ENCODE peak calls at places on chromosome 4, in seven cellular contexts. Q is stomach, J is upper lobe of right lung, H is astrocyte, E is K562, Y is HCT116, F is spleen. V is an unnamed sample.

GRCh38 chr4:16284050-16284449 is 57.8 kb upstream of the TAPT1 start:
- DNase-seq in Q (no peak), J (no peak), H (no peak), E (no peak), Y (no peak), F (no peak), V (no peak)

GRCh38 chr4:125833-126232 is 1.5 kb downstream of the ZNF718 start:
- DNase-seq in Q (no peak), J (no peak), H (no peak), E (peak; percentile 14), Y (no peak), F (no peak), V (no peak)

GRCh38 chr4:67885727-67886126 is 1.9 kb upstream of the TMPRSS11D start:
- DNase-seq in Q (no peak), J (no peak), H (peak; percentile 97), E (no peak), Y (peak; percentile 35), F (no peak), V (no peak)

GRCh38 chr4:114905017-114905416 is 208.4 kb downstream of the NDST4 start:
- DNase-seq in Q (no peak), J (no peak), H (no peak), E (no peak), Y (no peak), F (no peak), V (no peak)

GRCh38 chr4:80492761-80493160 is 157.2 kb downstream of the CFAP299 start:
- DNase-seq in Q (peak; percentile 37), J (no peak), H (no peak), E (peak; percentile 17), Y (no peak), F (no peak), V (no peak)

GRCh38 chr4:87306056-87306455 is 16.6 kb downstream of the HSD17B13 start:
- DNase-seq in Q (no peak), J (no peak), H (no peak), E (no peak), Y (no peak), F (no peak), V (no peak)

GRCh38 chr4:152939655-152940054 is 3.5 kb downstream of the FHDC1 start:
- DNase-seq in Q (no peak), J (no peak), H (no peak), E (no peak), Y (no peak), F (no peak), V (no peak)

GRCh38 chr4:36638273-36638811 is 356.9 kb downstream of the DTHD1 start:
- DNase-seq in Q (no peak), J (no peak), H (no peak), E (no peak), Y (no peak), F (no peak), V (no peak)

GRCh38 chr4:101118641-101119040 is 228.7 kb downstream of the PPP3CA start:
- DNase-seq in Q (no peak), J (no peak), H (no peak), E (no peak), Y (no peak), F (no peak), V (no peak)

GRCh38 chr4:172809998-172810397 is 358.6 kb upstream of the GALNT7 start:
- DNase-seq in Q (no peak), J (no peak), H (no peak), E (no peak), Y (no peak), F (no peak), V (no peak)

GRCh38 chr4:116726523-116726922 is 358.9 kb downstream of the TRAM1L1 start:
- DNase-seq in Q (no peak), J (no peak), H (no peak), E (no peak), Y (no peak), F (no peak), V (no peak)

GRCh38 chr4:150581611-150582010 is 340 bp upstream of the MAB21L2 start:
- DNase-seq in Q (no peak), J (no peak), H (peak; percentile 92), E (no peak), Y (no peak), F (no peak), V (no peak)

GRCh38 chr4:39044947-39045734 is 12.9 kb upstream of the TMEM156 start:
- DNase-seq in Q (peak; percentile 32), J (peak; percentile 75), H (no peak), E (peak; percentile 76), Y (no peak), F (peak; percentile 94), V (peak; percentile 69)

GRCh38 chr4:124887738-124888137 is 175.2 kb upstream of the ANKRD50 start:
- DNase-seq in Q (no peak), J (no peak), H (no peak), E (no peak), Y (no peak), F (no peak), V (no peak)

GRCh38 chr4:85684676-85685075 is 209.7 kb downstream of the ARHGAP24 start:
- DNase-seq in Q (no peak), J (no peak), H (no peak), E (no peak), Y (no peak), F (no peak), V (no peak)

GRCh38 chr4:85677286-85677685 is 202.3 kb downstream of the ARHGAP24 start:
- DNase-seq in Q (no peak), J (no peak), H (peak; percentile 44), E (peak; percentile 12), Y (no peak), F (no peak), V (no peak)

GRCh38 chr4:85682391-85682790 is 207.4 kb downstream of the ARHGAP24 start:
- DNase-seq in Q (no peak), J (no peak), H (no peak), E (no peak), Y (no peak), F (no peak), V (no peak)

GRCh38 chr4:85686398-85686797 is 211.4 kb downstream of the ARHGAP24 start:
- DNase-seq in Q (no peak), J (no peak), H (no peak), E (no peak), Y (no peak), F (no peak), V (no peak)

DNA sequence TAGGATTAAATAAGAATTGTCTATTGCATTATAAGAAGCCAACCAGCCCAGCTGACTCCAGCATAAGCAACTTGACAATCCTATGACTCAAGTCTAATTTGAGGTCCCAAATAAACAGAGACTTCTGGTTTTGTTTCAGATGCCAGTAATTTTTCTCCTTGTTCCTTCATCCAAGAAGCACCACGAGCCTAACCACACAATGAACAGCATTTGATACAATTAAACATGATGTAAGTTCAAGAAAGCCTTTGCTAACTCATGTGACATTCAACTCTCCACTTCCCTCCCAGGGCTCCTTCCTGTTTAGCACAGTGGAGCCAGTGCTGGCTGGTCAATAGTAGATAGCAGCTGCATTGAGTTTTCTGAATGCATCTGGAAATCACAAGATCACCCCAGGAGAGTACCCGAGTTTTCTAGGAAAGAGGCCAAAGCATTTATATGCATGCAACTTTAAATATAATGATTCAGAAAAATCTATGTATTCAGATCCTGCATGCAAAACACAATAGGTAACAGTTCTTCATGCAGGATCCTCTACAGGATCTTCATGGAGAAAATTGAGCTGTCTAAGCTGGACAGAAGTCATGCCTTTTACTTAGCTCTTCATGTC is 206.3 kb downstream of the ARHGAP24 start:
- DNase-seq in Q (no peak), J (no peak), H (peak; percentile 98), E (peak; percentile 43), Y (no peak), F (no peak), V (no peak)
- H3K4me1 ChIP-seq in Q (peaks cover 16% of the 10 kb centered on the region), J (no peaks in the 10 kb centered on the region), H (no peaks in the 10 kb centered on the region), E (no peaks in the 10 kb centered on the region), Y (no peaks in the 10 kb centered on the region), F (peaks cover 45% of the 10 kb centered on the region), V (no peaks in the 10 kb centered on the region)

GRCh38 chr4:139603576-139604387 is 47.8 kb upstream of the SETD7 start:
- DNase-seq in Q (no peak), J (no peak), H (peak; percentile 45), E (peak; percentile 80), Y (peak; percentile 49), F (no peak), V (no peak)

GRCh38 chr4:139605516-139605915 is 49.5 kb upstream of the SETD7 start:
- DNase-seq in Q (no peak), J (no peak), H (no peak), E (no peak), Y (no peak), F (no peak), V (no peak)

GRCh38 chr4:139607302-139608060 is 51.5 kb upstream of the SETD7 start:
- DNase-seq in Q (no peak), J (no peak), H (no peak), E (no peak), Y (no peak), F (no peak), V (no peak)

GRCh38 chr4:139609647-139610046 is 53.6 kb upstream of the SETD7 start:
- DNase-seq in Q (no peak), J (no peak), H (peak; percentile 49), E (no peak), Y (no peak), F (no peak), V (no peak)

GRCh38 chr4:139606600-139607301 is 50.7 kb upstream of the SETD7 start:
- DNase-seq in Q (no peak), J (no peak), H (peak; percentile 25), E (peak; percentile 33), Y (no peak), F (no peak), V (no peak)
- H3K27ac ChIP-seq in Q (no peak overlapping the region), J (no peak overlapping the region), H (no peak overlapping the region), E (no peak overlapping the region), Y (no peak overlapping the region), F (no peak overlapping the region), V (no peak overlapping the region)

GRCh38 chr4:73704314-73705055 is 35.9 kb upstream of the CXCL8 start:
- DNase-seq in Q (peak; percentile 63), J (no peak), H (peak; percentile 100), E (peak; percentile 88), Y (peak; percentile 82), F (no peak), V (no peak)

GRCh38 chr4:73702796-73703287 is 37.5 kb upstream of the CXCL8 start:
- DNase-seq in Q (no peak), J (no peak), H (no peak), E (no peak), Y (no peak), F (no peak), V (no peak)

GRCh38 chr4:73703320-73703719 is 37.0 kb upstream of the CXCL8 start:
- DNase-seq in Q (no peak), J (no peak), H (no peak), E (peak; percentile 67), Y (no peak), F (no peak), V (no peak)

GRCh38 chr4:73698217-73698616 is 42.2 kb upstream of the CXCL8 start:
- DNase-seq in Q (no peak), J (no peak), H (peak; percentile 81), E (no peak), Y (no peak), F (no peak), V (no peak)

GRCh38 chr4:73701116-73701515 is 39.3 kb upstream of the CXCL8 start:
- DNase-seq in Q (no peak), J (no peak), H (no peak), E (no peak), Y (no peak), F (no peak), V (no peak)
- H3K4me1 ChIP-seq in Q (peaks cover 24% of the 10 kb centered on the region), J (peaks cover 19% of the 10 kb centered on the region), H (peaks cover 39% of the 10 kb centered on the region), E (no peaks in the 10 kb centered on the region), Y (peaks cover 23% of the 10 kb centered on the region), F (peaks cover 12% of the 10 kb centered on the region), V (peaks cover 24% of the 10 kb centered on the region)

DNA sequence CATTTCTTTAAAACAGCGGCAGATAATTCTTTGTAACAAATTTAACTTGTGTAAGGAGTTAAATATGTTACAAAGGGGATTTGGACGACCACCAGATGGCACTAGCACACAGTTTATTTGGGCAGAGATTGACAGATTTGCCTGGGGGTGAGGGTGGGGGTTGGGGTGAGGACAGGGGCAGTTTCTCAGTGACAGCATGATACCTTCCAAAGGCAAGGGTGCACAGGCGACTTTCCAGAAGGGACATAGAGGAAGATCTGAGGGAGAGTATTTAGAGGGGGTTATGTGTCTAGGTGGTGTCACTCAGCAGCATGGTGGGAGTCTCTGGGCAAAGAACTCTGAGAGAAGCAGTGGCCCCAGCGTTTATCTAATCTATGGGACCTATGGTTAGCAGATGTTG is 9.6 kb upstream of the TMA16 start:
- DNase-seq in Q (peak; percentile 32), J (no peak), H (peak; percentile 10), E (peak; percentile 82), Y (peak; percentile 50), F (no peak), V (no peak)
- H3K27ac ChIP-seq in Q (no peak overlapping the region), J (no peak overlapping the region), H (no peak overlapping the region), E (no peak overlapping the region), Y (no peak overlapping the region), F (no peak overlapping the region), V (no peak overlapping the region)